ENCODE peak calls at places on chromosomes 12 and 14, in nine cellular contexts. One of them, this sample, is unnamed.

GRCh38 chr12:93380480-93381121 is 2.9 kb downstream of the NUDT4 start:
- DNase-seq in vagina: no peak
- DNase-seq in suprapubic skin: no peak
- DNase-seq in heart left ventricle: no peak
- DNase-seq in fibroblast of pulmonary artery: peak; percentile 67
- DNase-seq in OCI-LY7: peak; percentile 53
- DNase-seq in GM23338: peak; percentile 30
- DNase-seq in MM.1S: peak; percentile 39
- DNase-seq in esophagus squamous epithelium: no peak
- DNase-seq in this sample: no peak

GRCh38 chr14:88870777-88871176 is 46.3 kb downstream of the TTC8 start:
- DNase-seq in vagina: no peak
- DNase-seq in heart left ventricle: no peak
- DNase-seq in OCI-LY7: no peak
- DNase-seq in esophagus squamous epithelium: no peak
- DNase-seq in fibroblast of pulmonary artery: no peak
- DNase-seq in GM23338: no peak
- DNase-seq in suprapubic skin: no peak
- DNase-seq in MM.1S: no peak
- DNase-seq in this sample: no peak

GRCh38 chr12:132429122-132429931 is 60.6 kb upstream of the FBRSL1 start:
- DNase-seq in OCI-LY7: no peak
- DNase-seq in esophagus squamous epithelium: no peak
- DNase-seq in GM23338: peak; percentile 76
- DNase-seq in fibroblast of pulmonary artery: no peak
- DNase-seq in heart left ventricle: no peak
- DNase-seq in vagina: no peak
- DNase-seq in suprapubic skin: no peak
- DNase-seq in MM.1S: no peak
- DNase-seq in this sample: no peak

GRCh38 chr14:79051009-79051710 is 881.0 kb downstream of the NRXN3 start:
- DNase-seq in vagina: no peak
- DNase-seq in MM.1S: no peak
- DNase-seq in GM23338: no peak
- DNase-seq in heart left ventricle: no peak
- DNase-seq in fibroblast of pulmonary artery: no peak
- DNase-seq in OCI-LY7: no peak
- DNase-seq in esophagus squamous epithelium: no peak
- DNase-seq in suprapubic skin: no peak
- DNase-seq in this sample: no peak

GRCh38 chr12:125110641-125111360 is 45.6 kb downstream of the AACS start:
- DNase-seq in vagina: no peak
- DNase-seq in fibroblast of pulmonary artery: peak; percentile 67
- DNase-seq in heart left ventricle: no peak
- DNase-seq in esophagus squamous epithelium: no peak
- DNase-seq in GM23338: no peak
- DNase-seq in MM.1S: no peak
- DNase-seq in suprapubic skin: no peak
- DNase-seq in OCI-LY7: no peak
- DNase-seq in this sample: no peak

GRCh38 chr14:20698934-20699333 is 10.4 kb downstream of the ANG start:
- DNase-seq in suprapubic skin: no peak
- DNase-seq in MM.1S: no peak
- DNase-seq in heart left ventricle: no peak
- DNase-seq in vagina: no peak
- DNase-seq in GM23338: no peak
- DNase-seq in fibroblast of pulmonary artery: no peak
- DNase-seq in OCI-LY7: no peak
- DNase-seq in esophagus squamous epithelium: no peak
- DNase-seq in this sample: no peak

GRCh38 chr12:49198431-49199155 is 9.7 kb upstream of the TUBA1A start:
- DNase-seq in esophagus squamous epithelium: no peak
- DNase-seq in fibroblast of pulmonary artery: peak; percentile 87
- DNase-seq in vagina: no peak
- DNase-seq in GM23338: peak; percentile 63
- DNase-seq in MM.1S: no peak
- DNase-seq in OCI-LY7: no peak
- DNase-seq in heart left ventricle: peak; percentile 67
- DNase-seq in suprapubic skin: no peak
- DNase-seq in this sample: no peak

GRCh38 chr12:55681142-55682077 is 26.3 kb downstream of the ITGA7 start:
- DNase-seq in fibroblast of pulmonary artery: peak; percentile 63
- DNase-seq in MM.1S: no peak
- DNase-seq in GM23338: peak; percentile 94
- DNase-seq in suprapubic skin: no peak
- DNase-seq in esophagus squamous epithelium: no peak
- DNase-seq in heart left ventricle: peak; percentile 78
- DNase-seq in vagina: no peak
- DNase-seq in OCI-LY7: no peak
- DNase-seq in this sample: no peak

GRCh38 chr12:64256166-64256800 is 34.2 kb upstream of the KICS2 start:
- DNase-seq in OCI-LY7: peak; percentile 61
- DNase-seq in heart left ventricle: no peak
- DNase-seq in MM.1S: peak; percentile 58
- DNase-seq in esophagus squamous epithelium: no peak
- DNase-seq in GM23338: peak; percentile 83
- DNase-seq in vagina: no peak
- DNase-seq in fibroblast of pulmonary artery: peak; percentile 80
- DNase-seq in suprapubic skin: no peak
- DNase-seq in this sample: no peak

GRCh38 chr14:105442125-105442524 is 22.5 kb downstream of the MTA1 start:
- DNase-seq in heart left ventricle: no peak
- DNase-seq in vagina: no peak
- DNase-seq in esophagus squamous epithelium: no peak
- DNase-seq in fibroblast of pulmonary artery: no peak
- DNase-seq in GM23338: no peak
- DNase-seq in MM.1S: no peak
- DNase-seq in OCI-LY7: no peak
- DNase-seq in suprapubic skin: no peak
- DNase-seq in this sample: no peak

GRCh38 chr14:35826952-35827416 is 846 bp downstream of the BRMS1L start:
- DNase-seq in vagina: no peak
- DNase-seq in suprapubic skin: no peak
- DNase-seq in OCI-LY7: no peak
- DNase-seq in esophagus squamous epithelium: no peak
- DNase-seq in heart left ventricle: no peak
- DNase-seq in fibroblast of pulmonary artery: no peak
- DNase-seq in MM.1S: no peak
- DNase-seq in GM23338: no peak
- DNase-seq in this sample: no peak

GRCh38 chr14:35825968-35826217 is 245 bp upstream of the BRMS1L start:
- DNase-seq in vagina: no peak
- DNase-seq in fibroblast of pulmonary artery: no peak
- DNase-seq in esophagus squamous epithelium: no peak
- DNase-seq in GM23338: no peak
- DNase-seq in suprapubic skin: no peak
- DNase-seq in heart left ventricle: no peak
- DNase-seq in MM.1S: no peak
- DNase-seq in OCI-LY7: no peak
- DNase-seq in this sample: no peak

GRCh38 chr14:35829449-35829848 is 3.3 kb downstream of the BRMS1L start:
- DNase-seq in suprapubic skin: no peak
- DNase-seq in OCI-LY7: no peak
- DNase-seq in fibroblast of pulmonary artery: peak; percentile 27
- DNase-seq in GM23338: no peak
- DNase-seq in vagina: no peak
- DNase-seq in MM.1S: no peak
- DNase-seq in esophagus squamous epithelium: no peak
- DNase-seq in heart left ventricle: no peak
- DNase-seq in this sample: no peak

GRCh38 chr14:35827678-35828472 is 1.7 kb downstream of the BRMS1L start:
- DNase-seq in MM.1S: no peak
- DNase-seq in suprapubic skin: no peak
- DNase-seq in vagina: no peak
- DNase-seq in heart left ventricle: no peak
- DNase-seq in fibroblast of pulmonary artery: no peak
- DNase-seq in OCI-LY7: no peak
- DNase-seq in esophagus squamous epithelium: no peak
- DNase-seq in GM23338: no peak
- DNase-seq in this sample: no peak

GRCh38 chr14:35826218-35826951 is at the start of gene BRMS1L:
- DNase-seq in suprapubic skin: peak; percentile 99
- DNase-seq in vagina: peak; percentile 99
- DNase-seq in MM.1S: peak; percentile 95
- DNase-seq in esophagus squamous epithelium: peak; percentile 96
- DNase-seq in GM23338: peak; percentile 99
- DNase-seq in OCI-LY7: peak; percentile 99
- DNase-seq in heart left ventricle: peak; percentile 99
- DNase-seq in fibroblast of pulmonary artery: peak; percentile 99
- DNase-seq in this sample: peak; percentile 94
- TF ChIP-seq CTCF in suprapubic skin: no peak
- TF ChIP-seq CTCF in vagina: no peak
- TF ChIP-seq CTCF in MM.1S: no peak
- TF ChIP-seq CTCF in esophagus squamous epithelium: no peak
- TF ChIP-seq CTCF in GM23338: no peak
- TF ChIP-seq CTCF in OCI-LY7: no peak
- TF ChIP-seq CTCF in heart left ventricle: no peak
- TF ChIP-seq CTCF in fibroblast of pulmonary artery: no peak
- TF ChIP-seq CTCF in this sample: no peak

GRCh38 chr14:102849522-102850379 is 72.5 kb downstream of the TRAF3 start:
- DNase-seq in MM.1S: no peak
- DNase-seq in vagina: no peak
- DNase-seq in suprapubic skin: no peak
- DNase-seq in fibroblast of pulmonary artery: peak; percentile 55
- DNase-seq in OCI-LY7: no peak
- DNase-seq in esophagus squamous epithelium: no peak
- DNase-seq in GM23338: no peak
- DNase-seq in heart left ventricle: no peak
- DNase-seq in this sample: no peak
- H3K4me3 ChIP-seq in MM.1S: no peak overlapping the region
- H3K4me3 ChIP-seq in vagina: no peak overlapping the region
- H3K4me3 ChIP-seq in suprapubic skin: peak overlapping the region; percentile 7
- H3K4me3 ChIP-seq in fibroblast of pulmonary artery: no peak overlapping the region
- H3K4me3 ChIP-seq in OCI-LY7: no peak overlapping the region
- H3K4me3 ChIP-seq in esophagus squamous epithelium: no peak overlapping the region
- H3K4me3 ChIP-seq in GM23338: no peak overlapping the region
- H3K4me3 ChIP-seq in heart left ventricle: no peak overlapping the region
- H3K4me3 ChIP-seq in this sample: no peak overlapping the region

GRCh38 chr12:102543494-102543893 is 63.1 kb upstream of the IGF1 start:
- DNase-seq in vagina: no peak
- DNase-seq in MM.1S: no peak
- DNase-seq in fibroblast of pulmonary artery: no peak
- DNase-seq in suprapubic skin: no peak
- DNase-seq in GM23338: peak; percentile 23
- DNase-seq in heart left ventricle: no peak
- DNase-seq in esophagus squamous epithelium: no peak
- DNase-seq in OCI-LY7: no peak
- DNase-seq in this sample: no peak
- TF ChIP-seq CTCF in vagina: no peak
- TF ChIP-seq CTCF in MM.1S: peak; percentile 41
- TF ChIP-seq CTCF in fibroblast of pulmonary artery: no peak
- TF ChIP-seq CTCF in suprapubic skin: no peak
- TF ChIP-seq CTCF in GM23338: peak; percentile 62
- TF ChIP-seq CTCF in heart left ventricle: no peak
- TF ChIP-seq CTCF in esophagus squamous epithelium: no peak
- TF ChIP-seq CTCF in OCI-LY7: peak; percentile 35
- TF ChIP-seq CTCF in this sample: no peak

DNA sequence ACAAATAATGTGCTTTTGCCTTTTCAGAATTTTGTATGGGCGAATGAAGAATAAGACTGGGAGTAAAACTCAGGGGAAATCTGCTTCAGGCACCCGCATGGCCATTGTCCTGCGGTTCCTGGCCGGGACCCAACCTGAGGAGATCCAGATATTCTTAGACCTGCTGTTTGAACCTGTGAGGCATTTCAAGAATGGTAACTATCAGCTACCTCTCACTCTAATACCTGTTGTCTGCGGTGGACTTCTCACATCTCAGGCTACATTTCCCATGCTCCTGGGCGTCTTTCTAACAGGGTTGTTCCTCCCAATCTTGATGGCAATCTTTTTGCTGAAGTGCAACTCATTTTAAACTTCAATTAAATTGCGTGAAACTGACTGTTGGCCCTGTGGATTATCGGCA is 47.1 kb downstream of the UTP20 start:
- DNase-seq in suprapubic skin: no peak
- DNase-seq in MM.1S: no peak
- DNase-seq in OCI-LY7: no peak
- DNase-seq in heart left ventricle: no peak
- DNase-seq in fibroblast of pulmonary artery: no peak
- DNase-seq in vagina: no peak
- DNase-seq in GM23338: no peak
- DNase-seq in esophagus squamous epithelium: no peak
- DNase-seq in this sample: no peak
- H3K4me3 ChIP-seq in suprapubic skin: no peak overlapping the region
- H3K4me3 ChIP-seq in MM.1S: no peak overlapping the region
- H3K4me3 ChIP-seq in OCI-LY7: no peak overlapping the region
- H3K4me3 ChIP-seq in heart left ventricle: no peak overlapping the region
- H3K4me3 ChIP-seq in fibroblast of pulmonary artery: no peak overlapping the region
- H3K4me3 ChIP-seq in vagina: no peak overlapping the region
- H3K4me3 ChIP-seq in GM23338: no peak overlapping the region
- H3K4me3 ChIP-seq in esophagus squamous epithelium: no peak overlapping the region
- H3K4me3 ChIP-seq in this sample: no peak overlapping the region

This sample was measured in CD8-positive, alpha-beta T cell.